ENCODE peak calls at places on chromosomes 11 and 22, in five cellular contexts. One of them, this sample, is unnamed.

GRCh38 chr11:77171885-77172665 is 44.0 kb downstream of the MYO7A start:
- DNase-seq in breast epithelium: no peak
- DNase-seq in IMR-90: no peak
- DNase-seq in vagina: no peak
- DNase-seq in spleen: no peak
- DNase-seq in this sample: no peak

GRCh38 chr11:132589802-132590201 is 942.5 kb downstream of the OPCML start:
- DNase-seq in breast epithelium: no peak
- DNase-seq in IMR-90: no peak
- DNase-seq in vagina: no peak
- DNase-seq in spleen: no peak
- DNase-seq in this sample: no peak

GRCh38 chr11:121112498-121113455 is 11.7 kb downstream of the TECTA start:
- DNase-seq in breast epithelium: peak; percentile 46
- DNase-seq in IMR-90: peak; percentile 82
- DNase-seq in vagina: peak; percentile 85
- DNase-seq in spleen: no peak
- DNase-seq in this sample: peak; percentile 78

GRCh38 chr22:46147061-46147460 is 3.3 kb upstream of the PPARA start:
- DNase-seq in breast epithelium: no peak
- DNase-seq in IMR-90: no peak
- DNase-seq in vagina: no peak
- DNase-seq in spleen: no peak
- DNase-seq in this sample: no peak

GRCh38 chr11:124320097-124320496 is at the start of gene OR8D2:
- DNase-seq in breast epithelium: no peak
- DNase-seq in IMR-90: no peak
- DNase-seq in vagina: no peak
- DNase-seq in spleen: no peak
- DNase-seq in this sample: no peak

GRCh38 chr11:95045791-95046190 is 3.4 kb upstream of the KDM4F start:
- DNase-seq in breast epithelium: no peak
- DNase-seq in IMR-90: no peak
- DNase-seq in vagina: no peak
- DNase-seq in spleen: no peak
- DNase-seq in this sample: no peak

GRCh38 chr11:24820541-24820940 is 323.7 kb downstream of the LUZP2 start:
- DNase-seq in breast epithelium: no peak
- DNase-seq in IMR-90: peak; percentile 40
- DNase-seq in vagina: no peak
- DNase-seq in spleen: no peak
- DNase-seq in this sample: no peak

GRCh38 chr22:27632451-27633295 is 168.9 kb downstream of the MN1 start:
- DNase-seq in breast epithelium: no peak
- DNase-seq in IMR-90: no peak
- DNase-seq in vagina: no peak
- DNase-seq in spleen: no peak
- DNase-seq in this sample: no peak

GRCh38 chr22:48334971-48335370 is 1492.7 kb downstream of the BRD1 start:
- DNase-seq in breast epithelium: no peak
- DNase-seq in IMR-90: no peak
- DNase-seq in vagina: no peak
- DNase-seq in spleen: no peak
- DNase-seq in this sample: no peak

GRCh38 chr22:40107756-40108437 is 69.8 kb upstream of the TNRC6B start:
- DNase-seq in breast epithelium: no peak
- DNase-seq in IMR-90: peak; percentile 12
- DNase-seq in vagina: no peak
- DNase-seq in spleen: no peak
- DNase-seq in this sample: peak; percentile 26

GRCh38 chr11:112797653-112798293 is 163.4 kb upstream of the NCAM1 start:
- DNase-seq in breast epithelium: no peak
- DNase-seq in IMR-90: no peak
- DNase-seq in vagina: no peak
- DNase-seq in spleen: no peak
- DNase-seq in this sample: peak; percentile 70

GRCh38 chr22:38706885-38707180 is 1.1 kb downstream of the GTPBP1 start:
- DNase-seq in breast epithelium: no peak
- DNase-seq in IMR-90: no peak
- DNase-seq in vagina: no peak
- DNase-seq in spleen: no peak
- DNase-seq in this sample: no peak

DNA sequence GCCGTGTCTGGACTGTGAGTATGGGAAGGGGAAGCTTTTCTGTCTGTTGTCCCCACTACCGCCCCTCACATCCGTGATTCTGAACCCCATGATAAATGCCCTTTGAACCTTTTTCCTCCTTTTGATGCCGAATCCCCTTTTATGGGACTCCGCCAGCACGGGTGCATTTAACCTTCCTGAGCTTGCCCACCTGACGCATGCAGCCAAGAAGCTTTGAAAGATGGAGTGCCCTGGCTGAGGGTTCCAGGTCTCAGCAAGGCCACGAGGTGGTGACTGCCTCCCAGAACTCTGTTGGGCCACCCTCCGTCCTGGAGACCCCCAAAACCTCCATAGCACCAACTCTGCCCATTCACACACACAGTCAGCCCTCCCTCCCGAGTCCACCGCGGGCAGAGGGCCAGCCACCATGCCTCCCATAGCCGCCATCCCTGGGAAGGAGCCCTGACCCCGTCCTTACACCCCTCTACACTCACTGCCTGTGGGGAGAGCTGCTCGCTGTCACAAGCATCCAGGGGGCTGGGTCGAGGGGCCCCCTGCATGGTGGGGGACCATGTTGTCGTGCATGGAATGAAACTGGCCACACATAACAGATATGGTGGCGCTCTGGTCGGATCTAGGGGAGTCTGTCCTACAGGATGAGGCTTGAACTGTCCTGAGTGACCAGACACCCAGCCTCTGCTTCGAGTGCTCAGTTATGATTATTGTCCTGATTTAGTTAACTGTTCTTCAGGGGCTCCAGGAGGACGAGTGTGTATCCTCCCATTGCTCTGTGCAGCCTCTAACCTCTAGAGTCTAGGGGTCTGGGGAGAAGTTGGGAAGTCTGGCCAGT is 822 bp upstream of the COMT start:
- DNase-seq in breast epithelium: no peak
- DNase-seq in IMR-90: no peak
- DNase-seq in vagina: no peak
- DNase-seq in spleen: no peak
- DNase-seq in this sample: no peak
- TF ChIP-seq POLR2A in breast epithelium: no peak
- TF ChIP-seq POLR2A in IMR-90: no peak
- TF ChIP-seq POLR2A in vagina: no peak
- TF ChIP-seq POLR2A in spleen: no peak
- TF ChIP-seq POLR2A in this sample: no peak

GRCh38 chr11:5818245-5818865 is 9.6 kb downstream of the OR52N2 start:
- DNase-seq in breast epithelium: no peak
- DNase-seq in IMR-90: no peak
- DNase-seq in vagina: no peak
- DNase-seq in spleen: no peak
- DNase-seq in this sample: no peak
- H3K27me3 ChIP-seq in breast epithelium: no peaks in the 10 kb centered on the region
- H3K27me3 ChIP-seq in IMR-90: no peaks in the 10 kb centered on the region
- H3K27me3 ChIP-seq in vagina: no peaks in the 10 kb centered on the region
- H3K27me3 ChIP-seq in spleen: no peaks in the 10 kb centered on the region
- H3K27me3 ChIP-seq in this sample: no peaks in the 10 kb centered on the region

DNA sequence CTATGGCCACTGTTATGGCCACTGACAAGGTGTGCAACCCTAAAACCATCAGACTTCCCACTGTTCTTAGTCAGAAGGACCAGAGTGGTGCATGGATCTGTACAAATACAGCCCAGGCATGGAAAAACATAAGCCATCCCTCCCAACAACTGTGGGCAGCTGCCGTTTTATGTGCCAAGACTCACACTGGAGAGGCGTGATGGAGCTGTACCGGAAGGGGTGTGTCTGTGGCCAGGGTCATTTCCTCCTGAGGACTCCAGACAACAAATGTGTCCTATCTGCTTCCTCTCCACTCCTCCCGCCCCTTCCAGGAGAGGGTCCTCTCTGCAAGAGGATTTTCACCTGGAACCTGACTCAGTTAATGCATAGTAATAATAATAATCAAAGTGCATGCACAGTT is 29.5 kb downstream of the KCNJ1 start:
- DNase-seq in breast epithelium: no peak
- DNase-seq in IMR-90: no peak
- DNase-seq in vagina: no peak
- DNase-seq in spleen: peak; percentile 84
- DNase-seq in this sample: no peak
- TF ChIP-seq POLR2A in breast epithelium: no peak
- TF ChIP-seq POLR2A in IMR-90: no peak
- TF ChIP-seq POLR2A in vagina: no peak
- TF ChIP-seq POLR2A in spleen: no peak
- TF ChIP-seq POLR2A in this sample: no peak

GRCh38 chr11:111502611-111503010 is 9.6 kb downstream of the BTG4 start:
- DNase-seq in breast epithelium: no peak
- DNase-seq in IMR-90: no peak
- DNase-seq in vagina: no peak
- DNase-seq in spleen: no peak
- DNase-seq in this sample: no peak
- H3K27me3 ChIP-seq in breast epithelium: no peaks in the 10 kb centered on the region
- H3K27me3 ChIP-seq in IMR-90: peaks cover 7% of the 10 kb centered on the region
- H3K27me3 ChIP-seq in vagina: no peaks in the 10 kb centered on the region
- H3K27me3 ChIP-seq in spleen: no peaks in the 10 kb centered on the region
- H3K27me3 ChIP-seq in this sample: no peaks in the 10 kb centered on the region

DNA sequence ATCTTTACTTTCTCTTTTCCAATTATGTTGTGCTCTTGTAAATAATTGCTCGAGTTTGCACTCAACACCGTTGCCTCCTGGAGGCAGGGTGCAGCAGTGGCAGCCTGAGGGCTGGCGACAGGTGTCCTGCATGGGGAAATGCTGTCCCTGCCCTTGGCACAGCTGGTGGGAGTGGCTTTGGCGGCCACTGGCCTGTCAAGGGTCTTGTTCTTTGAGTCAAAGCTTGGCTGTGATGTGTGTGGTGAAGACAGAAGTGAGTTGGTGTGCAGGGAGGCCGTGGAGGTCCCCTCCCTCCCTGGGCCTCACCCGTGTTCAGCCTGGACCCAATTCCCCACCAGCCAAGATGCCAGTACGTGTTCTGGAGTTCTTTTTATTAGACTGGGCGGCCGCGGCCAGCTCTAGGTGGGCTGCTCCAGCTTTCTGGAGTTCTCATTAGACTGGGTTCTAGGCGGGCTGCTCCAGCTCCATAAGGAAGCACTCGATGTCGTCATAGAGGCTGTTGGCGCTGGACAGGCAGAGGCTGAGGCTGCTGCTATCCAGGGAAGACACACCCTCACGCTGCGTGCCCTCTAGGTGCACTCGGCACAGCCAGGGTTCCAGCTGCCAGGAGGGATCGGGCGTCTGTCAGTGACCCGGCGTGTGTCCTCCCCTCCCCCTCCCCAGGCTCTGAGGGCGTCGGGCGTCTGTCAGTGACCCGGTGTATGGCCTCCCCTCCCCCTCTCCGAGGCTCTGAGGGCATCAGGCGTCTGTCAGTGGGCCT is 3.4 kb downstream of the IRF7 start:
- DNase-seq in breast epithelium: no peak
- DNase-seq in IMR-90: peak; percentile 22
- DNase-seq in vagina: no peak
- DNase-seq in spleen: no peak
- DNase-seq in this sample: peak; percentile 33
- TF ChIP-seq POLR2A in breast epithelium: no peak
- TF ChIP-seq POLR2A in IMR-90: no peak
- TF ChIP-seq POLR2A in vagina: no peak
- TF ChIP-seq POLR2A in spleen: no peak
- TF ChIP-seq POLR2A in this sample: no peak

GRCh38 chr11:35420371-35420770 is 1.0 kb upstream of the SLC1A2 start:
- DNase-seq in breast epithelium: no peak
- DNase-seq in IMR-90: no peak
- DNase-seq in vagina: no peak
- DNase-seq in spleen: no peak
- DNase-seq in this sample: no peak
- H3K27me3 ChIP-seq in breast epithelium: peaks cover 4% of the 10 kb centered on the region
- H3K27me3 ChIP-seq in IMR-90: peaks cover 24% of the 10 kb centered on the region
- H3K27me3 ChIP-seq in vagina: no peaks in the 10 kb centered on the region
- H3K27me3 ChIP-seq in spleen: peaks cover 34% of the 10 kb centered on the region
- H3K27me3 ChIP-seq in this sample: no peaks in the 10 kb centered on the region

GRCh38 chr22:31496007-31496734 is at the start of gene SFI1:
- DNase-seq in breast epithelium: peak; percentile 78
- DNase-seq in IMR-90: peak; percentile 87
- DNase-seq in vagina: no peak
- DNase-seq in spleen: peak; percentile 98
- DNase-seq in this sample: peak; percentile 95
- TF ChIP-seq POLR2A in breast epithelium: no peak
- TF ChIP-seq POLR2A in IMR-90: no peak
- TF ChIP-seq POLR2A in vagina: peak; percentile 16
- TF ChIP-seq POLR2A in spleen: no peak
- TF ChIP-seq POLR2A in this sample: no peak

GRCh38 chr11:64296830-64297721 is 3.1 kb upstream of the CATSPERZ start:
- DNase-seq in breast epithelium: no peak
- DNase-seq in IMR-90: no peak
- DNase-seq in vagina: no peak
- DNase-seq in spleen: no peak
- DNase-seq in this sample: no peak

GRCh38 chr11:64298966-64299846 is 952 bp upstream of the CATSPERZ start:
- DNase-seq in breast epithelium: peak; percentile 39
- DNase-seq in IMR-90: no peak
- DNase-seq in vagina: no peak
- DNase-seq in spleen: peak; percentile 84
- DNase-seq in this sample: peak; percentile 79

GRCh38 chr11:64296236-64296635 is 3.9 kb upstream of the CATSPERZ start:
- DNase-seq in breast epithelium: no peak
- DNase-seq in IMR-90: no peak
- DNase-seq in vagina: no peak
- DNase-seq in spleen: no peak
- DNase-seq in this sample: no peak

GRCh38 chr11:64295760-64296159 is 4.4 kb upstream of the CATSPERZ start:
- DNase-seq in breast epithelium: no peak
- DNase-seq in IMR-90: no peak
- DNase-seq in vagina: no peak
- DNase-seq in spleen: no peak
- DNase-seq in this sample: no peak

DNA sequence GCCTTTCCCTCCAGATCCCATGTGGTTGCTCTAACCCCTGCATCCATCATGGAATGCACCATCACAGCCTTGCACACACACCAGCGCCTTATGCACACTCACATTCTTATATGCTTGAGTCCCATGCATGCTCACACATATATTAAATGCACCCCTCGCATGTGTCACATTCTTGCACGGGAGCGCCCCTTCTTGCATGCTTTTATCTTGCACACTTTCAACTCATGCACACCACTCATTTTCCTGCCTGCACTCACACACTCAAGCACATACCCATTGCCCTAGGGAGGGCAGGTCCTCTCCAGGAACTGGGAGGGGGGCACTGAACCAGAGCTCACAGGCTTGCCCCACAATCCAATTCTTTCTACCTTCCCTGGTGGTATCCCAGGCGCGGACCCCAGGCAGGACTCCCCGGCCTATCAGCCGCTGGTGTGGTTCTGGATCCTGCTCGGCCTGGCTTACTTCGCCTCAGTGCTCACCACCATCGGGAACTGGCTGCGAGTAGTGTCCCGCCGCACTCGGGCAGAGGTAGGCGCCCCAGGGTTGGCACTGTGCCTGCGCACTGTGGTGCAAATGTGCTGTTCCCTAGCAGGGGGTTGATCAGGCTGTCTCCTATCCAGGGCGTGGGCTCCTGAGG is 2.3 kb upstream of the CATSPERZ start:
- DNase-seq in breast epithelium: no peak
- DNase-seq in IMR-90: no peak
- DNase-seq in vagina: no peak
- DNase-seq in spleen: no peak
- DNase-seq in this sample: no peak
- H3K27me3 ChIP-seq in breast epithelium: peaks cover 3% of the 10 kb centered on the region
- H3K27me3 ChIP-seq in IMR-90: peaks cover 78% of the 10 kb centered on the region
- H3K27me3 ChIP-seq in vagina: no peaks in the 10 kb centered on the region
- H3K27me3 ChIP-seq in spleen: peaks cover 57% of the 10 kb centered on the region
- H3K27me3 ChIP-seq in this sample: no peaks in the 10 kb centered on the region